ENCODE peak calls at places on chromosomes 13 and 19, in ten cellular contexts. Y is breast epithelium, H is hepatocyte, O is testis, L is A549, K is body of pancreas, M is sigmoid colon, B is heart right ventricle, J is kidney, Q is A673. R is an unnamed sample. For H3K4me1, the result is how much of the 10 kb centered on the place peaks cover.

GRCh38 chr13:42597505-42597904 is 23.6 kb downstream of the TNFSF11 start:
- DNase-seq in O (no peak), J (no peak), H (no peak), Y (no peak), M (no peak), B (no peak), Q (no peak), L (no peak), K (no peak), R (no peak)

GRCh38 chr19:2494447-2495129 is 18.7 kb downstream of the GADD45B start:
- DNase-seq in O (peak), J (peak), Y (peak), L (no peak), H (peak), M (peak), K (peak), Q (peak), B (peak), R (no peak)

GRCh38 chr19:3981373-3981735 is 3.9 kb downstream of the EEF2 start:
- DNase-seq in Q (no peak), B (no peak), J (no peak), L (no peak), Y (no peak), H (no peak), M (no peak), O (no peak), K (no peak), R (no peak)

GRCh38 chr19:3142292-3142670 is 6.4 kb downstream of the GNA15 start:
- DNase-seq in L (peak), H (no peak), O (no peak), Y (no peak), M (no peak), K (no peak), Q (peak), J (no peak), B (no peak), R (peak)

GRCh38 chr13:113552079-113552478 is 32.5 kb upstream of the TFDP1 start:
- DNase-seq in L (no peak), M (no peak), Q (no peak), Y (peak), B (no peak), H (no peak), O (peak), K (no peak), J (peak), R (no peak)

GRCh38 chr19:33819875-33820781 is 23.5 kb downstream of the KCTD15 start:
- DNase-seq in B (peak), Y (no peak), J (peak), L (peak), K (peak), Q (peak), M (peak), H (peak), O (peak), R (peak)

GRCh38 chr19:42422576-42423461 is 4.4 kb downstream of the LIPE start:
- DNase-seq in O (peak), K (no peak), Q (peak), B (peak), H (peak), M (peak), J (peak), L (no peak), Y (no peak), R (peak)

GRCh38 chr13:59000770-59001169 is 1163.0 kb downstream of the DIAPH3 start:
- DNase-seq in Y (no peak), M (no peak), B (no peak), O (no peak), Q (no peak), J (no peak), K (no peak), L (no peak), H (no peak), R (no peak)

GRCh38 chr13:94950303-94950702 is 238.0 kb upstream of the SOX21 start:
- DNase-seq in Y (no peak), Q (no peak), H (peak), J (no peak), B (no peak), O (no peak), K (no peak), M (no peak), L (no peak), R (no peak)

GRCh38 chr19:7471696-7472620 is 16.9 kb downstream of the PEX11G start:
- DNase-seq in H (no peak), Q (no peak), J (no peak), K (no peak), B (no peak), Y (no peak), L (no peak), M (no peak), O (no peak), R (no peak)

GRCh38 chr19:3656073-3656746 is 29.6 kb upstream of the CACTIN start:
- DNase-seq in M (no peak), B (no peak), J (no peak), O (no peak), K (no peak), H (no peak), Q (no peak), Y (no peak), L (no peak), R (no peak)

GRCh38 chr19:35087393-35087792 is 28.2 kb upstream of the FXYD3 start:
- DNase-seq in H (no peak), Y (no peak), O (no peak), K (no peak), J (no peak), M (no peak), L (no peak), Q (no peak), B (no peak), R (no peak)

GRCh38 chr13:101916108-101916757 is 463.8 kb downstream of the ITGBL1 start:
- DNase-seq in Y (no peak), H (peak), L (peak), O (peak), K (peak), J (peak), Q (peak), M (no peak), B (no peak), R (no peak)

GRCh38 chr19:1725100-1726064 is 27.9 kb upstream of the ONECUT3 start:
- DNase-seq in Y (no peak), J (no peak), K (peak), O (peak), B (no peak), H (peak), M (no peak), Q (peak), L (peak), R (no peak)

GRCh38 chr13:83340170-83340569 is 542.1 kb downstream of the SLITRK1 start:
- DNase-seq in H (peak), Y (no peak), M (no peak), O (no peak), L (no peak), B (no peak), J (no peak), Q (peak), K (no peak), R (no peak)

GRCh38 chr19:46131485-46132143 is 7.1 kb upstream of the IGFL3 start:
- DNase-seq in L (no peak), H (no peak), M (no peak), B (no peak), K (no peak), Y (no peak), O (no peak), J (no peak), Q (no peak), R (no peak)

GRCh38 chr19:13718733-13719132 is 45.6 kb upstream of the MRI1 start:
- DNase-seq in K (peak), Q (peak), M (no peak), H (peak), O (peak), L (peak), B (no peak), Y (no peak), J (no peak), R (peak)

GRCh38 chr19:7751157-7751783 is 3.9 kb upstream of the CD209 start:
- DNase-seq in Y (no peak), K (no peak), H (no peak), L (no peak), B (no peak), O (no peak), M (no peak), J (no peak), Q (no peak), R (no peak)

GRCh38 chr13:39784347-39784746 is 128.9 kb downstream of the COG6 start:
- DNase-seq in K (no peak), Y (no peak), O (no peak), H (no peak), Q (no peak), M (no peak), B (no peak), J (no peak), L (no peak), R (no peak)

GRCh38 chr19:54653181-54653809 is 9.5 kb upstream of the LILRB4 start:
- DNase-seq in M (no peak), L (peak), J (no peak), B (no peak), Q (peak), K (no peak), O (no peak), Y (no peak), H (no peak), R (no peak)

GRCh38 chr13:70408865-70409264 is 300.6 kb upstream of the KLHL1 start:
- DNase-seq in Y (no peak), Q (no peak), K (no peak), H (no peak), J (no peak), M (no peak), L (no peak), O (no peak), B (no peak), R (no peak)

GRCh38 chr13:110323172-110323851 is 16.2 kb downstream of the COL4A2 start:
- DNase-seq in H (no peak), Y (no peak), B (no peak), L (no peak), O (no peak), M (peak), Q (peak), J (no peak), K (no peak), R (peak)

GRCh38 chr19:39413903-39414608 is 1.6 kb downstream of the PLEKHG2 start:
- DNase-seq in J (peak), B (no peak), Q (no peak), H (peak), Y (no peak), M (peak), L (peak), O (no peak), K (no peak), R (no peak)

GRCh38 chr13:34993470-34993869 is 51.4 kb downstream of the NBEA start:
- DNase-seq in B (no peak), K (no peak), H (no peak), Q (no peak), L (no peak), J (no peak), Y (no peak), O (no peak), M (no peak), R (no peak)

GRCh38 chr13:71935166-71935840 is 68.3 kb upstream of the DACH1 start:
- DNase-seq in J (no peak), L (no peak), K (no peak), H (no peak), B (no peak), Y (no peak), O (no peak), Q (no peak), M (no peak), R (peak)

GRCh38 chr19:57075801-57076492 is 43.8 kb upstream of the USP29 start:
- DNase-seq in H (no peak), Y (no peak), M (no peak), K (no peak), Q (no peak), L (no peak), J (no peak), B (no peak), O (no peak), R (no peak)

GRCh38 chr13:26695360-26695705 is 65.3 kb downstream of the GPR12 start:
- DNase-seq in B (no peak), M (no peak), L (no peak), K (no peak), O (no peak), J (no peak), Y (no peak), H (no peak), Q (no peak), R (no peak)

GRCh38 chr19:55544014-55544413 is 1.3 kb downstream of the SBK3 start:
- DNase-seq in H (no peak), Q (no peak), K (no peak), M (no peak), Y (no peak), L (no peak), O (no peak), B (no peak), J (no peak), R (no peak)

GRCh38 chr19:45153339-45154063 is 7.3 kb downstream of the NKPD1 start:
- DNase-seq in M (no peak), K (peak), O (peak), Y (no peak), J (peak), L (no peak), B (peak), Q (peak), H (peak), R (no peak)

GRCh38 chr19:681638-682037 is 5.4 kb downstream of the FSTL3 start:
- DNase-seq in J (peak), Q (no peak), Y (no peak), O (no peak), H (no peak), M (no peak), B (no peak), L (no peak), K (no peak), R (no peak)

GRCh38 chr13:50403311-50403710 is 388.1 kb downstream of the KCNRG start:
- DNase-seq in L (no peak), J (no peak), M (no peak), K (peak), B (no peak), Q (no peak), O (no peak), Y (peak), H (peak), R (no peak)

GRCh38 chr13:59229401-59229800 is 934.3 kb downstream of the DIAPH3 start:
- DNase-seq in J (no peak), O (no peak), H (no peak), L (no peak), Y (no peak), Q (peak), K (no peak), M (no peak), B (no peak), R (no peak)

GRCh38 chr19:38669532-38669931 is 22.1 kb downstream of the ACTN4 start:
- DNase-seq in M (no peak), H (no peak), Y (no peak), K (no peak), L (no peak), Q (no peak), J (peak), O (no peak), B (no peak), R (no peak)

GRCh38 chr13:49303533-49304252 is 56.0 kb downstream of the CDADC1 start:
- DNase-seq in M (peak), O (peak), B (no peak), Q (no peak), H (no peak), J (no peak), K (peak), L (no peak), Y (no peak), R (no peak)

GRCh38 chr19:43596842-43597461 is 557 bp downstream of the ZNF576 start:
- DNase-seq in Q (no peak), B (no peak), O (no peak), K (no peak), J (no peak), H (no peak), M (no peak), Y (no peak), L (no peak), R (no peak)

GRCh38 chr19:48619692-48620565 is 623 bp downstream of the SPHK2 start:
- DNase-seq in L (no peak), H (peak), Q (no peak), B (no peak), O (no peak), Y (no peak), J (no peak), K (no peak), M (no peak), R (no peak)

GRCh38 chr13:40480915-40481525 is 185.4 kb downstream of the FOXO1 start:
- DNase-seq in L (no peak), M (no peak), O (no peak), K (no peak), Y (no peak), B (no peak), H (no peak), J (no peak), Q (no peak), R (no peak)

DNA sequence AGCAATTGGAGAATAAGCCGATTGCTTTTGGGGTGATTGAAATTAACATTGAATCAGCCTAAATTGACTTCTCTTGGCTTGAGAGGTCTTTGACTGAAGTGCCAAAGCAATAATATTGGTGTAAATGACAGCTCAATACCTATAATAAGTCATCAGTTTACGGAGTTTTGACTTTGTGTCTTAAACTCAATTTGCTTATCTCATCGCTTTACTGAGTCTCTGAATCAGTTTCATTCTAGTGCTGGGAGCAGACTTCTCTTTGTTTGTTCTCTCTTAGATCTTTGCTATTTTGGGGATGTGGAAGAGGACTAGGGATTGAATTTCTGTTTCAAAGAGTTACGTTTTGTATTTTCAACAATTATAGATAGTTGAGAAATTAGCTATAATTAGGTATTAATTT is 7.1 kb downstream of the RFC3 start:
- DNase-seq in O (no peak), H (no peak), B (no peak), K (no peak), Q (no peak), M (no peak), L (no peak), Y (no peak), J (no peak), R (no peak)
- H3K27ac ChIP-seq in O (no peak), H (no peak), B (no peak), K (no peak), Q (no peak), M (no peak), L (no peak), Y (no peak), J (no peak), R (no peak)

DNA sequence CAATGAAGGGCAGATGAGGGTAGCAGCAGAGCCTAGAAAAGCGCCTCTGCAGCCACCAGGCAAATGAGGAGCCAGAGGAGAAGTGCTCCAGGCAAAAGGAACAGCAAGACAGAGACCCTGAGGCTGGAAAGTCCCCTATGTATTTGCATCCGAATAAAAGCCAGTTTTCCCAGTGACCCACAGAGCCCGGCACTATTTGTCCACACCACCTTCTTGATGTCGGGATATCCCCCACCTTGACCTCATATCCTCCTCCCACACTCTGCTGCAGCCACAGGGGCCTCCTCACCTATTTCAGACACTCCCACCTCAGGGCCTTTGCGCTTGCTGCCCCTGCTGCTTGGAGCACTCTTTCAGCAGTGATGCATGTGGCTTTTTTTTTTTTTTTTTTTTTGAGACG is 6.6 kb downstream of the ATG4D start:
- DNase-seq in K (no peak), H (no peak), Q (no peak), M (no peak), Y (no peak), J (no peak), O (no peak), L (no peak), B (no peak), R (no peak)
- H3K4me1 ChIP-seq in K (under half), H (under half), Q (under half), M (under half), Y (under half), J (under half), O (under half), L (under half), B (under half), R (under half)

GRCh38 chr19:52492991-52493470 is 34.4 kb upstream of the ZNF808 start:
- DNase-seq in L (no peak), K (no peak), Q (no peak), B (no peak), Y (no peak), O (peak), J (no peak), M (no peak), H (peak), R (no peak)

GRCh38 chr19:52494518-52494917 is 33.0 kb upstream of the ZNF808 start:
- DNase-seq in M (no peak), B (no peak), Q (no peak), Y (no peak), K (no peak), J (no peak), H (no peak), L (no peak), O (no peak), R (no peak)

DNA sequence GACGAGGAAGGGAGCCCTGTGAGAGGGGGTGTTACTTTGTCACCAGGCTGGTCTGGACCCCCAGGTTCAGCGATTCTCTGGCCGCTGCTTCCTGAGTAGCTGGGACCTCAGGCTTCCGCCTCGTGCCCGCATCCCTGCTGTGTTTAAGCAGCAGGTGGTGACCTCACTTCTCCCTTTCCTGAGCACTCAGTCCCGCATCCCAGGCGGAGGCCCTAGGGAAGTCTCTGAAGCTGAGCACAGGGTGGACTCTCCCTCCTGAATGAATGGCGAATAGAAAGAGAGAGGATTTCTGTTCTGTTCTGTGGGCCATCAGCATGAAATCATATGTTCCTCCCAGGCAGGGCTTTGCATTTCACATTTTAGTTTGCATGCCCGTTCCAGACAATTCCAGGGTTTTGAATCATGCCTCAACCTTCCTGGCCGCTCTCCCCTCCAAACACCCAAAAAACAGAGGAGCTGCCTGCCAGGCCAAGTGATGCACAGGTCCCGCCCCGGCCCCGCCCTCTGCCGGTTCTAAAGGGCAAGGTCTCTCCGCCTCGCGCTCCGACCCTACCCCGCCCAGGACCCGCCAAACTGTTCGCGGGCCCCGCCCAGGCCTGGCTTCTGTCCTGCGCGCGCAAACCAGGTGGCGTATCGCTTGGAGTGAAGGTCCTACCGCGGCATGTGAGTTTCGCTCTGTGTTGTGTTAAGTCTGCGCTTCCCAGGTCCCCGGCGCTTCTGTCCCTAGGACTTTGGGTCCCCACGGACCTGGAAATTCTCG is 35.1 kb upstream of the ZNF808 start:
- DNase-seq in Y (no peak), Q (no peak), K (no peak), M (no peak), B (no peak), L (no peak), O (peak), H (peak), J (peak), R (no peak)
- TF ChIP-seq CTCF in Y (no peak), Q (no peak), K (no peak), M (no peak), B (no peak), L (no peak), O (no peak), H (no peak), J (no peak), R (no peak)

DNA sequence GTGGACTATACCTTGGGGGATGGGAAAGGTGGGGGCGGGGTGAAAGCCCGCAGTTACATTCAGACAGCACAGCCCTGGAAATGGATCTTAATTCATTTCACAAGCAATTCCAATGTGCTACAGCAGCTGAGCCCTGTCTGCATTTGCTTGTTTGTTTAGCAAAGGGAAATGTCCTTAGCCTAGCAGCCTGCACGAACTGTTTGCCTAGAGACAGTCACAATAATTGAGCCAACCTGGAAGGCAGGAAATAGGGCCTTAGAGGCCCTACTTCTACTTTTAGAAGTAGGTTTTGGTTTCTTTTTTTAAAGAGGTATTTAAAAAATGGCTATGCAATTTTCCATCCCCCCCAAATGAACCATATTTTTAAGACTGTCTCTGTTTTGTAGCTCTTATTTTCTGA is 177.2 kb upstream of the KL start:
- DNase-seq in O (no peak), K (peak), M (peak), H (peak), Y (no peak), B (peak), J (no peak), Q (no peak), L (no peak), R (no peak)
- H3K27ac ChIP-seq in O (no peak), K (peak), M (peak), H (peak), Y (no peak), B (peak), J (no peak), Q (no peak), L (no peak), R (no peak)